ENCODE peak calls at places on chromosomes 4 and X, in six cellular contexts. N is brain microvascular endothelial cell; R is epithelial cell of esophagus; B is naive thymus-derived CD8-positive, alpha-beta T cell; Y is bronchial epithelial cell; D is activated naive CD8-positive, alpha-beta T cell treated with anti-CD3 and anti-CD28 coated beads, Interleukin-2, amount 50 U/mL, for 24 hours. H is an unnamed sample.

GRCh38 chrX:83022020-83022419 is 486.1 kb upstream of the POU3F4 start:
- DNase-seq in N (no peak), R (peak; percentile 20), B (no peak), Y (peak; percentile 20), D (no peak), H (no peak)

GRCh38 chrX:96689951-96690350 is 5.3 kb downstream of the DIAPH2 start:
- DNase-seq in N (no peak), R (no peak), B (no peak), Y (no peak), D (no peak), H (no peak)

GRCh38 chrX:100680756-100681155 is 36.8 kb downstream of the SRPX2 start:
- DNase-seq in N (no peak), R (no peak), B (no peak), Y (no peak), D (no peak), H (no peak)

GRCh38 chrX:140440891-140441290 is 64.0 kb downstream of the SOX3 start:
- DNase-seq in N (no peak), R (peak; percentile 0), B (no peak), Y (no peak), D (no peak), H (peak; percentile 1)

GRCh38 chrX:22024577-22024976 is 7.5 kb upstream of the PHEX start:
- DNase-seq in N (no peak), R (no peak), B (no peak), Y (no peak), D (no peak), H (no peak)

GRCh38 chr4:74671074-74671698 is 123.1 kb downstream of the BTC start:
- DNase-seq in N (peak; percentile 76), R (peak; percentile 77), B (peak; percentile 48), Y (peak; percentile 74), D (peak; percentile 41), H (peak; percentile 90)

GRCh38 chrX:16462912-16463311 is 187.0 kb upstream of the S100G start:
- DNase-seq in N (peak; percentile 17), R (no peak), B (no peak), Y (no peak), D (no peak), H (peak; percentile 40)

GRCh38 chr4:121148621-121149020 is 15.5 kb downstream of the TNIP3 start:
- DNase-seq in N (no peak), R (no peak), B (no peak), Y (no peak), D (no peak), H (no peak)

GRCh38 chrX:154123241-154124219 is 20.5 kb upstream of the OPN1LW start:
- DNase-seq in N (peak; percentile 7), R (no peak), B (no peak), Y (peak; percentile 0), D (peak; percentile 20), H (peak; percentile 21)

GRCh38 chr4:88969746-88970145 is 87.2 kb downstream of the FAM13A start:
- DNase-seq in N (no peak), R (no peak), B (no peak), Y (no peak), D (no peak), H (peak; percentile 41)

GRCh38 chr4:183716302-183716701 is 57.2 kb downstream of the TRAPPC11 start:
- DNase-seq in N (no peak), R (no peak), B (no peak), Y (no peak), D (no peak), H (no peak)

GRCh38 chrX:7223271-7223670 is 75.3 kb upstream of the PUDP start:
- DNase-seq in N (no peak), R (no peak), B (no peak), Y (no peak), D (no peak), H (no peak)

GRCh38 chr4:151659631-151660030 is 101.2 kb downstream of the GATB start:
- DNase-seq in N (no peak), R (no peak), B (no peak), Y (no peak), D (no peak), H (no peak)

GRCh38 chr4:102399021-102399420 is 53.7 kb upstream of the SLC39A8 start:
- DNase-seq in N (no peak), R (no peak), B (no peak), Y (no peak), D (no peak), H (no peak)

GRCh38 chrX:153871451-153871850 is 14.5 kb downstream of the L1CAM start:
- DNase-seq in N (no peak), R (no peak), B (no peak), Y (no peak), D (no peak), H (no peak)

GRCh38 chrX:55867254-55867653 is 149.7 kb downstream of the RRAGB start:
- DNase-seq in N (peak; percentile 1), R (peak; percentile 42), B (no peak), Y (peak; percentile 51), D (no peak), H (no peak)

GRCh38 chr4:8472689-8473197 is 32.2 kb downstream of the TRMT44 start:
- DNase-seq in N (peak; percentile 99), R (no peak), B (no peak), Y (no peak), D (no peak), H (peak; percentile 97)

GRCh38 chr4:112557676-112558411 is 41.9 kb upstream of the NEUROG2 start:
- DNase-seq in N (no peak), R (no peak), B (no peak), Y (no peak), D (no peak), H (no peak)

GRCh38 chr4:123649644-123650356 is 253.2 kb downstream of the SPRY1 start:
- DNase-seq in N (peak; percentile 91), R (peak; percentile 94), B (no peak), Y (peak; percentile 97), D (no peak), H (peak; percentile 87)

GRCh38 chrX:119503484-119503861 is 35.2 kb downstream of the SLC25A5 start:
- DNase-seq in N (peak; percentile 80), R (peak; percentile 83), B (no peak), Y (peak; percentile 80), D (no peak), H (no peak)

GRCh38 chrX:7083468-7084396 is 63.8 kb upstream of the STS start:
- DNase-seq in N (peak; percentile 95), R (peak; percentile 82), B (peak; percentile 22), Y (peak; percentile 90), D (peak; percentile 34), H (no peak)

GRCh38 chr4:183830438-183830985 is 74.6 kb upstream of the STOX2 start:
- DNase-seq in N (no peak), R (peak; percentile 64), B (no peak), Y (peak; percentile 67), D (no peak), H (no peak)

GRCh38 chrX:136528645-136529315 is 3.2 kb upstream of the VGLL1 start:
- DNase-seq in N (no peak), R (peak; percentile 30), B (no peak), Y (peak; percentile 20), D (no peak), H (no peak)

GRCh38 chr4:93835929-93836328 is 7.4 kb downstream of the ATOH1 start:
- DNase-seq in N (no peak), R (no peak), B (no peak), Y (no peak), D (no peak), H (no peak)